ENCODE peak calls at places on chromosome 15, in nine cellular contexts. O, L, J, I, W, A, T, C and K are unnamed samples.

GRCh38 chr15:58309993-58310928 is 121.5 kb upstream of the LIPC start:
- DNase-seq in O (no peak), L (no peak), J (no peak), I (no peak), W (peak), A (no peak), T (no peak), C (no peak), K (no peak)

GRCh38 chr15:87680200-87680599 is 576.3 kb downstream of the NTRK3 start:
- DNase-seq in O (no peak), L (no peak), J (no peak), I (no peak), W (no peak), A (no peak), T (no peak), C (no peak), K (peak)

GRCh38 chr15:80831606-80832224 is 52.5 kb downstream of the CEMIP start:
- DNase-seq in O (no peak), L (no peak), J (no peak), I (no peak), W (no peak), A (no peak), T (no peak), C (no peak), K (no peak)

GRCh38 chr15:38252481-38253311 is at the start of gene SPRED1:
- DNase-seq in O (no peak), L (peak), J (peak), I (no peak), W (peak), A (peak), T (no peak), C (peak), K (no peak)

GRCh38 chr15:98785796-98786581 is 137.7 kb downstream of the IGF1R start:
- DNase-seq in O (no peak), L (no peak), J (no peak), I (no peak), W (no peak), A (peak), T (no peak), C (peak), K (no peak)

GRCh38 chr15:87496109-87496508 is 760.4 kb downstream of the NTRK3 start:
- DNase-seq in O (no peak), L (no peak), J (no peak), I (no peak), W (no peak), A (peak), T (no peak), C (no peak), K (no peak)

GRCh38 chr15:59917504-59918157 is 86.5 kb upstream of the FOXB1 start:
- DNase-seq in O (peak), L (no peak), J (no peak), I (peak), W (no peak), A (peak), T (peak), C (peak), K (peak)

GRCh38 chr15:39300451-39301153 is 280.3 kb upstream of the THBS1 start:
- DNase-seq in O (no peak), L (no peak), J (no peak), I (no peak), W (no peak), A (no peak), T (no peak), C (peak), K (peak)

GRCh38 chr15:52803543-52804306 is 13.6 kb upstream of the ONECUT1 start:
- DNase-seq in O (no peak), L (no peak), J (no peak), I (no peak), W (no peak), A (no peak), T (no peak), C (no peak), K (no peak)

GRCh38 chr15:67194171-67195114 is 60.0 kb downstream of the AAGAB start:
- DNase-seq in O (no peak), L (no peak), J (no peak), I (no peak), W (no peak), A (no peak), T (no peak), C (no peak), K (no peak)

GRCh38 chr15:67189326-67190051 is 65.0 kb downstream of the AAGAB start:
- DNase-seq in O (no peak), L (no peak), J (peak), I (no peak), W (no peak), A (no peak), T (no peak), C (no peak), K (no peak)